ENCODE peak calls at places on chromosomes 3 and 15, in nine cellular contexts. J is right lobe of liver, Z is choroid plexus epithelial cell, F is GM12865, G is HFF-Myc, Y is cardiac fibroblast, O is AG10803, X is uterus, I is GM23338. B is an unnamed sample.

GRCh38 chr3:105813710-105814109 is 55.1 kb downstream of the CBLB start:
- DNase-seq in O (no peak), G (no peak), Z (no peak), Y (no peak), F (no peak), I (no peak), X (no peak), J (no peak), B (no peak)

GRCh38 chr3:185549111-185549510 is 3.3 kb downstream of the LIPH start:
- DNase-seq in G (peak; percentile 91), F (peak; percentile 35), X (peak; percentile 20), I (no peak), O (peak; percentile 99), Y (peak; percentile 99), Z (peak; percentile 98), J (no peak), B (peak; percentile 100)

GRCh38 chr3:31213869-31214486 is 318.7 kb upstream of the STT3B start:
- DNase-seq in X (no peak), Y (no peak), J (no peak), Z (no peak), G (no peak), O (no peak), F (peak; percentile 83), I (no peak), B (no peak)

GRCh38 chr15:71883447-71883846 is 73.1 kb downstream of the NR2E3 start:
- DNase-seq in Z (no peak), G (no peak), J (no peak), F (peak; percentile 61), Y (no peak), I (no peak), X (no peak), O (no peak), B (no peak)

GRCh38 chr3:157360044-157360443 is 76.6 kb upstream of the PTX3 start:
- DNase-seq in Z (peak; percentile 91), X (no peak), Y (peak; percentile 97), J (no peak), I (no peak), G (peak; percentile 56), F (no peak), O (peak; percentile 92), B (peak; percentile 95)

GRCh38 chr3:14561051-14561634 is 21.0 kb upstream of the GRIP2 start:
- DNase-seq in Z (peak; percentile 68), X (no peak), O (peak; percentile 56), F (no peak), Y (peak; percentile 61), G (no peak), I (no peak), J (no peak), B (peak; percentile 37)

GRCh38 chr3:19485267-19485666 is 337.0 kb downstream of the KCNH8 start:
- DNase-seq in Y (no peak), O (no peak), I (no peak), F (no peak), J (no peak), Z (no peak), G (no peak), X (no peak), B (no peak)

GRCh38 chr3:108183178-108183577 is 39.0 kb downstream of the IFT57 start:
- DNase-seq in X (no peak), J (no peak), G (no peak), Y (no peak), F (no peak), Z (peak; percentile 20), O (no peak), I (no peak), B (no peak)

GRCh38 chr3:31077021-31077601 is 182.7 kb upstream of the GADL1 start:
- DNase-seq in Z (peak; percentile 75), I (no peak), O (peak; percentile 79), G (peak; percentile 86), X (no peak), F (peak; percentile 7), J (no peak), Y (peak; percentile 90), B (peak; percentile 87)

GRCh38 chr3:10936686-10937085 is 55.9 kb upstream of the SLC6A1 start:
- DNase-seq in J (peak; percentile 13), X (no peak), I (no peak), F (no peak), G (no peak), O (no peak), Z (no peak), Y (no peak), B (no peak)
- TF ChIP-seq CTCF in J (no peak), X (no peak), I (no peak), F (no peak), G (no peak), O (no peak), Z (no peak), Y (no peak), B (no peak)

DNA sequence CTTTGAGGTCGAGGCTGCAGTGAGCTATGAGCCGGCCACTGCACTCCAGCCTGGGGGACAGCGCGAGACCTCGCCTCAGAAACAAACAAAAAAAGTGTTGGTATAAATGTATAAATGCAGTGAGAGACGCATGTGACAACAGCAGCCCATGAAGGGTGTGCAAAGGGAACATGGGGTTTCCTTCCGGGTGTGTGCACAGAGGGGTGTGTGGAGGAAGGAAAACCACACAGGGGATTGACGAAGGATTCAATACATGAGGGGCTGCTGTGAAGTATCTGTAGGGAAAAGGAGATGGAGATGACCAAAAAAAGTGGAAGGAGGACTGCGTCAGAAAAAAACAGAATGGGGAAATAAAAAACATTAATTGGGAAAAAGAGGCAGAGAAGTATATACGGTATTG is 1.1 kb downstream of the MTFMT start:
- DNase-seq in G (no peak), F (no peak), J (no peak), Y (no peak), Z (no peak), I (no peak), X (no peak), O (no peak), B (no peak)
- H3K4me3 ChIP-seq in G (peak overlapping the region; percentile 93), F (peak overlapping the region; percentile 86), J (peak overlapping the region; percentile 75), Y (peak overlapping the region; percentile 90), Z (peak overlapping the region; percentile 86), I (peak overlapping the region; percentile 98), X (peak overlapping the region; percentile 75), O (peak overlapping the region; percentile 86), B (peak overlapping the region; percentile 86)

GRCh38 chr3:22792533-22792932 is 410.6 kb upstream of the UBE2E2 start:
- DNase-seq in J (no peak), Y (no peak), I (peak; percentile 6), Z (no peak), O (no peak), G (no peak), F (no peak), X (no peak), B (no peak)

GRCh38 chr3:22798461-22798860 is 404.7 kb upstream of the UBE2E2 start:
- DNase-seq in J (no peak), G (no peak), Z (no peak), F (no peak), Y (no peak), I (no peak), O (no peak), X (no peak), B (no peak)

GRCh38 chr3:22795917-22796316 is 407.2 kb upstream of the UBE2E2 start:
- DNase-seq in X (no peak), G (no peak), Z (no peak), O (no peak), Y (no peak), I (peak; percentile 16), F (no peak), J (no peak), B (no peak)
- TF ChIP-seq CTCF in X (no peak), G (no peak), Z (no peak), O (no peak), Y (no peak), I (peak; percentile 26), F (no peak), J (no peak), B (no peak)

GRCh38 chr15:73386886-73387506 is 18.2 kb upstream of the HCN4 start:
- DNase-seq in Z (no peak), J (peak; percentile 11), O (no peak), X (no peak), Y (no peak), G (no peak), F (no peak), I (peak; percentile 55), B (no peak)
- H3K4me3 ChIP-seq in Z (no peak overlapping the region), J (no peak overlapping the region), O (no peak overlapping the region), X (no peak overlapping the region), Y (no peak overlapping the region), G (no peak overlapping the region), F (no peak overlapping the region), I (peak overlapping the region; percentile 14), B (no peak overlapping the region)

GRCh38 chr15:31455499-31455898 is 128.9 kb downstream of the KLF13 start:
- DNase-seq in J (no peak), G (no peak), F (peak; percentile 71), X (no peak), Y (no peak), O (peak; percentile 28), I (peak; percentile 49), Z (no peak), B (no peak)
- TF ChIP-seq CTCF in J (no peak), G (no peak), F (peak; percentile 45), X (no peak), Y (no peak), O (peak; percentile 21), I (peak; percentile 46), Z (peak; percentile 35), B (no peak)

DNA sequence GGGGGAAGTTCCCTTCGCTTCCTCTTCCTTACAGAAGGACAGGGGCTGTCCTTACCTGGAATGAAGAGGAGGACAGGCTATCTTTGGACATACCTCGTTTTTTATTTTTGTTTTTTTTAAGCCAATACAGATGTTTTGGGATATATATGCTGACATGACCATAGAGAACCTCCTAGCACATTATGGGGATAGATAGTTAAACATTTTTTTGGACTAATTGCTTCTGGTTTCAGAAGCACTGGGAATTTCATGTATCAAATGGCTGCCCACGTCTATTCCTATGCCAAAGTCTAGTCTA is 238.2 kb upstream of the BHLHE40 start:
- DNase-seq in J (no peak), O (no peak), X (no peak), Z (no peak), F (no peak), Y (no peak), G (no peak), I (no peak), B (no peak)
- H3K4me3 ChIP-seq in J (no peak overlapping the region), O (no peak overlapping the region), X (no peak overlapping the region), Z (no peak overlapping the region), F (no peak overlapping the region), Y (no peak overlapping the region), G (no peak overlapping the region), I (no peak overlapping the region), B (no peak overlapping the region)

DNA sequence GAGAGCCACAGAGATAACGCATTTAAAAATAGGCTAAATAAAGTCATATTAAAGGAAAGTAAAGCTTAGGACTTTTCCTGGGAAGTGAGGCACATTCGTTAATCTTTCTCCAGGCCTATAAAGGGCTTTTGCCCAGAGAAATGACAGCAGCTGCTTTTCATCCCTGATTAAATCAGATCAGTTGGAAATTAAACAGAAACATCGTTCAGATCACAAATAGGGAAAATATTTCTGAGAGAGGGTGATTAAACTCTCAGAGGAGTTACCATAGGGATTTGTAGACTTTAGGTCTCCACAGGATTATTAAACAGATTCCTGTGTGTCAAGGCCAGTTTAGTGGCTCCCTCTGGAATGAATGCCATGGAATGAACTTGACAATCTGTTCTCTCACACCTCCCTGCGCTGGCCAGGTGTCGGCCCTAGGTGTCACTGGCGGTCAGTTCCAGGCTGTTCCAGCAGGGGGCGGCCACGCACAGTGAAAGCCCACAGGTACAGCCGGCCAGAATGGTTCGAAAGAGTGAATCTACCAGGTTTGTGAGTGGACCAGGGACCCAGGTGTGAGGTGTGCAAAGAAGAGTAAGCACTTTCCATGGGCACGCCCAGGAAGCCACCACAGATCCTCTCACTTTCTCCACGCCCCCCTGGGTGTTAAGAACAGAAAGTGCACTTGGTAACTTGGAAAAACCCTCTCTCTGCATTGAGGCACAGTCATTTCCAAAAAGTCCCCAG is 253.0 kb upstream of the RASGRP1 start:
- DNase-seq in J (peak; percentile 85), O (peak; percentile 93), X (peak; percentile 85), F (peak; percentile 87), G (peak; percentile 38), Z (peak; percentile 68), I (peak; percentile 86), Y (peak; percentile 70), B (peak; percentile 59)
- TF ChIP-seq CTCF in J (peak; percentile 99), O (peak; percentile 99), X (peak; percentile 98), F (peak; percentile 98), G (peak; percentile 95), Z (peak; percentile 100), I (peak; percentile 99), Y (peak; percentile 100), B (peak; percentile 100)

B was measured in fibroblast of the aortic adventitia.